ENCODE peak calls at places on chromosomes 7 and 10, in five cellular contexts. T, U, S, O and J are unnamed samples.

GRCh38 chr10:107072028-107072427 is 92.5 kb downstream of the SORCS1 start:
- DNase-seq in T (no peak), U (peak; percentile 10), S (no peak), O (no peak), J (no peak)

GRCh38 chr10:69641261-69641980 is 11.4 kb downstream of the FAM241B start:
- DNase-seq in T (no peak), U (no peak), S (no peak), O (no peak), J (no peak)

GRCh38 chr10:131786756-131787605 is 113.8 kb upstream of the PPP2R2D start:
- DNase-seq in T (peak; percentile 41), U (peak; percentile 33), S (no peak), O (no peak), J (peak; percentile 44)

GRCh38 chr7:45173596-45174327 is 16.2 kb downstream of the RAMP3 start:
- DNase-seq in T (no peak), U (no peak), S (no peak), O (no peak), J (no peak)

GRCh38 chr7:84705701-84706100 is 481.2 kb downstream of the SEMA3D start:
- DNase-seq in T (peak; percentile 21), U (no peak), S (no peak), O (no peak), J (no peak)

GRCh38 chr7:74094224-74095095 is 10.9 kb downstream of the LIMK1 start:
- DNase-seq in T (peak; percentile 96), U (peak; percentile 79), S (no peak), O (peak; percentile 85), J (peak; percentile 18)

GRCh38 chr10:69759641-69760040 is 42.1 kb upstream of the COL13A1 start:
- DNase-seq in T (no peak), U (no peak), S (no peak), O (no peak), J (no peak)

GRCh38 chr10:52951819-52952218 is 179.2 kb upstream of the MBL2 start:
- DNase-seq in T (peak; percentile 1), U (peak; percentile 89), S (no peak), O (no peak), J (peak; percentile 55)

GRCh38 chr7:72805526-72806494 is 22.2 kb downstream of the TYW1B start:
- DNase-seq in T (peak; percentile 47), U (no peak), S (no peak), O (no peak), J (no peak)

GRCh38 chr7:93883078-93883916 is 7.3 kb downstream of the TFPI2 start:
- DNase-seq in T (no peak), U (no peak), S (no peak), O (no peak), J (no peak)
- TF ChIP-seq CTCF in T (no peak), U (no peak), S (no peak), O (no peak), J (no peak)

DNA sequence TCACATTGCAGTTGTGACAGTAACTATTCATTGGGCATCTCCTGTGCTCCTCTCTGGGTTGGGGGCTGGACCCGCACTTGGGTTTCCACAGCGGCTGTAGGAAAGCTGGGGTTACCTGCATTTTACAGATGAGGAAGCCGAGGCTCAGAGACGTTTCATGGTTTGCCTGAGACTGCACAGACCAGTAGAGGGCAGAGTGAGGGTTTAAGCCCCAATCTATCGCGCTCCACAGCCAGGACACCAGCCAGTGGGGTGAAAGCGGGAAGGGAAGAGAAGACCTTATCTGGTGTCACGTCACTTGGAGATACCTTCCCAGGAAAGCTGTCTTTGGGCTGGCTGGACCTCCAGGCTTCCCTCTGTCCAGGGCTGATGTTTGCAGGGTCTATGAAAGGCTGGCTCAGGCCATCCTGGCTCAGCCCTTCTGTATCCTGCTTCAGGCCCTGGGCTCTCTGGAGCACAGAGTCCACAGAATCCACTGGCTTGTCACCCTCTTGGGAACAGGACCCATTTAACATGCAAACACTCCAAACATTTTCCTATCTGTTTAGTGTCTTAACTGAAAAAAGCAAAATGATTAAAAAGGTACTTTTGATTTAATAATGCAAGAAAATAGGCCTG is 167.7 kb downstream of the EMX2 start:
- DNase-seq in T (no peak), U (peak; percentile 29), S (no peak), O (no peak), J (no peak)
- TF ChIP-seq CTCF in T (peak; percentile 11), U (no peak), S (no peak), O (no peak), J (no peak)

GRCh38 chr7:54477083-54477482 is 65.1 kb upstream of the VSTM2A start:
- DNase-seq in T (peak; percentile 8), U (no peak), S (no peak), O (no peak), J (no peak)
- TF ChIP-seq CTCF in T (peak; percentile 34), U (no peak), S (no peak), O (no peak), J (peak; percentile 20)

GRCh38 chr7:139505563-139505962 is 17.9 kb upstream of the CLEC2L start:
- DNase-seq in T (peak; percentile 17), U (peak; percentile 82), S (no peak), O (no peak), J (peak; percentile 60)
- TF ChIP-seq CTCF in T (peak; percentile 23), U (peak; percentile 91), S (no peak), O (no peak), J (peak; percentile 68)

GRCh38 chr10:6203331-6204062 is 765 bp downstream of the PFKFB3 start:
- DNase-seq in T (peak; percentile 38), U (peak; percentile 72), S (peak; percentile 83), O (no peak), J (peak; percentile 77)
- TF ChIP-seq CTCF in T (no peak), U (peak; percentile 26), S (no peak), O (no peak), J (no peak)

DNA sequence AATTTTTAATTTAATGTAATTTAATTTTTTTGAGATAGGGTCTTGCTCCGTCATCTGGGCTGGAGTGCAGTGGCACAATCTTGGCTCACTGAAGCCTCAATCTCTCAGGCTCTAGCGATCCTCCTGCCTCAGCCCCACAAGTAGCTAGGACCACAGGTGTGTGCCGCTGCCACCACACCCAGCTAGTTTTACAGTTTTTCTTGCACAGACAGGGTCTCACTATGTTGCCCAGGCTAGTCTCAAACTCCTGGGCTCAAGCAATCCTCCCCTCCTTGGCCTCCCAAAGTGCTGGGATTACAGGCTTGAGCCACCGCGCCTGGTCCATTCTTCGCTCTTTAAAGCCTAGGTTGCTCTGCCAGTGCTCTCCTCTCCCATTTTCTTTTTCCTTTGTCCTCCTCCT is 12.9 kb downstream of the CALML3 start:
- DNase-seq in T (no peak), U (no peak), S (no peak), O (no peak), J (no peak)
- TF ChIP-seq CTCF in T (no peak), U (no peak), S (no peak), O (no peak), J (no peak)